ENCODE peak calls at places on chromosomes 6 and 20, in five cellular contexts. U is HepG2, Q is H1, F is GM12878, S is K562. K is an unnamed sample.

GRCh38 chr20:59813126-59813947 is 120.1 kb downstream of the SYCP2 start:
- DNase-seq in F (no peak), Q (no peak), S (no peak), U (no peak), K (no peak)

GRCh38 chr6:157873735-157874344 is 50.8 kb downstream of the SNX9 start:
- DNase-seq in Q (peak), F (peak), U (peak), S (peak), K (peak)

GRCh38 chr6:105432797-105433196 is 29.9 kb upstream of the PREP start:
- DNase-seq in U (peak), S (no peak), F (no peak), Q (no peak), K (peak)

GRCh38 chr6:48919555-48919954 is 543.5 kb downstream of the MMUT start:
- DNase-seq in F (no peak), U (no peak), Q (no peak), S (no peak), K (no peak)

GRCh38 chr6:27556406-27556805 is 83.5 kb upstream of the ZNF184 start:
- DNase-seq in S (no peak), Q (no peak), F (no peak), U (no peak), K (no peak)

GRCh38 chr6:119361209-119361608 is 11.6 kb upstream of the MAN1A1 start:
- DNase-seq in F (no peak), S (no peak), Q (no peak), U (no peak), K (no peak)

GRCh38 chr6:70215460-70215859 is 87.4 kb downstream of the COL9A1 start:
- DNase-seq in F (no peak), Q (no peak), U (no peak), S (no peak), K (no peak)

GRCh38 chr6:164502838-164503237 is 806.6 kb downstream of the C6orf118 start:
- DNase-seq in Q (no peak), U (no peak), F (peak), S (no peak), K (no peak)

GRCh38 chr6:11525468-11526155 is 11.9 kb upstream of the TMEM170B start:
- DNase-seq in F (no peak), S (no peak), Q (no peak), U (no peak), K (no peak)

GRCh38 chr6:147131728-147132127 is 72.5 kb upstream of the STXBP5 start:
- DNase-seq in F (no peak), Q (no peak), S (peak), U (no peak), K (no peak)

GRCh38 chr20:49228676-49229075 is 9.5 kb downstream of the DDX27 start:
- DNase-seq in U (no peak), F (no peak), S (no peak), Q (no peak), K (no peak)

GRCh38 chr6:140779341-140779740 is 1353.4 kb upstream of the GJE1 start:
- DNase-seq in U (no peak), Q (no peak), F (no peak), S (no peak), K (no peak)

GRCh38 chr6:48691420-48691819 is 580.4 kb upstream of the PTCHD4 start:
- DNase-seq in Q (no peak), U (no peak), S (no peak), F (no peak), K (no peak)

GRCh38 chr6:55998586-55998985 is 123.2 kb upstream of the BMP5 start:
- DNase-seq in U (no peak), Q (no peak), F (no peak), S (no peak), K (no peak)

GRCh38 chr6:5580736-5581568 is 319.6 kb downstream of the FARS2 start:
- DNase-seq in Q (no peak), F (no peak), U (no peak), S (no peak), K (no peak)

GRCh38 chr6:107658920-107659879 is 164.9 kb downstream of the SCML4 start:
- DNase-seq in S (no peak), Q (no peak), F (peak), U (peak), K (no peak)

GRCh38 chr6:113630738-113631535 is 226.2 kb upstream of the MARCKS start:
- DNase-seq in U (no peak), Q (no peak), F (peak), S (no peak), K (no peak)

GRCh38 chr20:49948809-49949507 is 12.8 kb downstream of the RNF114 start:
- DNase-seq in F (no peak), S (no peak), Q (no peak), U (peak), K (no peak)

GRCh38 chr6:45651301-45651700 is 273.6 kb upstream of the SUPT3H start:
- DNase-seq in S (no peak), F (no peak), Q (no peak), U (no peak), K (no peak)

GRCh38 chr20:19820520-19821211 is 62.6 kb downstream of the RIN2 start:
- DNase-seq in F (no peak), Q (no peak), S (no peak), U (no peak), K (no peak)

GRCh38 chr6:5763407-5763806 is 243.3 kb downstream of the NRN1 start:
- DNase-seq in U (no peak), S (no peak), Q (no peak), F (no peak), K (no peak)

GRCh38 chr6:154187203-154187602 is 148.2 kb downstream of the OPRM1 start:
- DNase-seq in U (no peak), Q (no peak), F (no peak), S (no peak), K (no peak)

GRCh38 chr6:131831392-131831791 is 23.6 kb downstream of the ENPP1 start:
- DNase-seq in S (no peak), F (no peak), U (no peak), Q (no peak), K (no peak)

GRCh38 chr20:6101346-6101745 is 21.5 kb downstream of the FERMT1 start:
- DNase-seq in F (no peak), S (no peak), U (no peak), Q (no peak), K (no peak)

GRCh38 chr20:23629017-23629541 is 8.7 kb downstream of the CST3 start:
- DNase-seq in U (peak), F (no peak), S (no peak), Q (no peak), K (peak)

GRCh38 chr6:17417817-17418216 is 24.4 kb downstream of the CAP2 start:
- DNase-seq in U (no peak), F (no peak), Q (peak), S (no peak), K (no peak)

DNA sequence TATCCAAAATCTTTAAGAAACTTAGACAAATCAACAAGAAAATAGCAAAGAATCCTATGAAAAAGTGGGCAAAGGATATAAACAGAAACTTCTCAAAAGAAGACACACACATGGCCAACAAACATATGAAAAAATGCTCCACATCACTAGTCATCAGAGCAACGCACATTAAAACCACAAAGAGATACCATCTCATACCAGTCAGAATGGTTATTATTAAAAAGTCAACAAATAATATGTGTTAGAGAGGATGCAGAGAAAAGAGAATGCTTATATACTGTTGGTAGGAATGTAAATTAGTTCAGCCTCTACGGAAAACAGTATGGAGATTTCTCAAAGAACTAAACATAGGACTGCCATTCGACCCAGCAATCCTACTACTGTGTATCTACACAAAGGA is 212.0 kb upstream of the DTNBP1 start:
- DNase-seq in U (no peak), Q (no peak), F (no peak), S (no peak), K (no peak)
- TF ChIP-seq ZNF274 in U (no peak), Q (no peak), F (no peak), S (no peak), K (no peak)

GRCh38 chr6:3071568-3071967 is 3.3 kb downstream of the RIPK1 start:
- DNase-seq in S (no peak), Q (no peak), U (no peak), F (no peak), K (no peak)

GRCh38 chr6:3063733-3064700 is 4.3 kb upstream of the RIPK1 start:
- DNase-seq in F (peak), S (peak), U (peak), Q (peak), K (peak)

GRCh38 chr6:3072798-3073197 is 4.5 kb downstream of the RIPK1 start:
- DNase-seq in Q (no peak), S (no peak), U (no peak), F (no peak), K (no peak)

GRCh38 chr6:3073382-3073781 is 5.1 kb downstream of the RIPK1 start:
- DNase-seq in U (no peak), Q (no peak), S (no peak), F (no peak), K (no peak)

GRCh38 chr6:3068329-3069223 is at the start of gene RIPK1:
- DNase-seq in F (peak), S (peak), Q (no peak), U (peak), K (peak)
- TF ChIP-seq EZH2 in F (no peak), S (no peak), Q (no peak), U (no peak), K (no peak)

GRCh38 chr6:43859213-43859612 is 89.2 kb downstream of the VEGFA start:
- DNase-seq in F (no peak), S (no peak), Q (no peak), U (no peak), K (no peak)

GRCh38 chr6:43858161-43859153 is 88.4 kb downstream of the VEGFA start:
- DNase-seq in U (no peak), F (no peak), S (no peak), Q (no peak), K (no peak)

GRCh38 chr6:43855247-43855646 is 85.2 kb downstream of the VEGFA start:
- DNase-seq in Q (no peak), S (no peak), F (peak), U (no peak), K (no peak)

GRCh38 chr6:43853066-43853650 is 83.1 kb downstream of the VEGFA start:
- DNase-seq in Q (no peak), U (peak), F (no peak), S (no peak), K (no peak)

DNA sequence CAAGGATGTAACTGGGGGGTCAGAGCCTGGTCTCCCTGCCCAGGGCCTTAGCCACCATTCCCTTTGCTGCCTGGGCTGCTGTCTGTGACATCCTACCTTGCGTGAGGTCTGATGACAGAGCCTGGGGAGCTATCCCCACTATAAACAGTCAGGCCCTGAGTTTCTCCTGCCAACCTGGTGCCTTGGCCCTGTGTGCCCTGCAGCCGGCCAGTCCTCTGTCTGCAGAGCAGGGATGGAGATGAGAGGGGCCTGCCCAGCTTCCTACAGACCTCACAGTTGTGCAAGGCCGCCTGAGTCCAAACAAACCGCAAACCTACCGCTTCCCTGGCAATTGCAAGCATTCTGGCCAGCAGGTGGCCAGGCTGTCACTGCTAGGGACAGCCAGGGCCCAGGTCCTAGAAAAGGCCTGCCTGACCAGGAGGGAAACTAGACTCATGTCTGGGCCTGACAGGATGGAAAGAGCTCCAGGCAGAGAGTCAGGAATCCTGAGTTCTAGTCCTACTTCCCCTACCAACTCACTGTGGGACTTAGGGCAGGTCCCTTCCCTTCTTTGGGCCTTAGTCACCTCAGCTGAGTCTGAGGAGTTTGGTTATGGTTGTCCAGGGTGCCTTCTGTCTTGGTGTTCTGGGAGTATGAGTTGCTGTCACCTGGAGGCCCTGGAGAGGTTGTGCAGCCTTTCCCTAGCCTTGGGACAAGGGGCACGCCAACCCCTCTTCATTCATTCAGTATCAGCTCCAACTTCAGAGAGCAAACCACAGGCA is 86.2 kb downstream of the VEGFA start:
- DNase-seq in U (peak), F (no peak), S (peak), Q (no peak), K (peak)
- TF ChIP-seq CTCF in U (peak), F (peak), S (peak), Q (peak), K (peak)

DNA sequence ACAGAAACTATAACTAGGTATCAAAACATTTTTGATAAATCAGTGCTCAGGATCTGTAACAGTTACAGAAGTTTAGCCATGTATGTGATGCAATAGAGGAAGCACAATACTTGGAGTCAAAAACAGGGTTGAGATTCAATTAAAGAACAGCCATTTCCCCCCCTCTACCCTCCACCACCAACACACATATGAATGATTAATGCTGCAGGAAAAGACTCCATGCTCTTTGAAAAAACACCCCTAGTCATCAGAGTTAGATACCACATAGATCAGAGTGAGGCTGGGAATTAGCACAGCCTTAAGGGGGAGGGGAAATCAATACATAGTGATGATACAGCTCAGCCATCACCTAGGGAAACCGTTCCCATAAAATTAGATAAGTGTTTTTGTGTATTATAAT is 108.9 kb upstream of the EMILIN3 start:
- DNase-seq in Q (no peak), U (no peak), S (no peak), F (no peak), K (no peak)
- TF ChIP-seq ZNF274 in Q (no peak), U (no peak), S (no peak), F (no peak), K (no peak)

DNA sequence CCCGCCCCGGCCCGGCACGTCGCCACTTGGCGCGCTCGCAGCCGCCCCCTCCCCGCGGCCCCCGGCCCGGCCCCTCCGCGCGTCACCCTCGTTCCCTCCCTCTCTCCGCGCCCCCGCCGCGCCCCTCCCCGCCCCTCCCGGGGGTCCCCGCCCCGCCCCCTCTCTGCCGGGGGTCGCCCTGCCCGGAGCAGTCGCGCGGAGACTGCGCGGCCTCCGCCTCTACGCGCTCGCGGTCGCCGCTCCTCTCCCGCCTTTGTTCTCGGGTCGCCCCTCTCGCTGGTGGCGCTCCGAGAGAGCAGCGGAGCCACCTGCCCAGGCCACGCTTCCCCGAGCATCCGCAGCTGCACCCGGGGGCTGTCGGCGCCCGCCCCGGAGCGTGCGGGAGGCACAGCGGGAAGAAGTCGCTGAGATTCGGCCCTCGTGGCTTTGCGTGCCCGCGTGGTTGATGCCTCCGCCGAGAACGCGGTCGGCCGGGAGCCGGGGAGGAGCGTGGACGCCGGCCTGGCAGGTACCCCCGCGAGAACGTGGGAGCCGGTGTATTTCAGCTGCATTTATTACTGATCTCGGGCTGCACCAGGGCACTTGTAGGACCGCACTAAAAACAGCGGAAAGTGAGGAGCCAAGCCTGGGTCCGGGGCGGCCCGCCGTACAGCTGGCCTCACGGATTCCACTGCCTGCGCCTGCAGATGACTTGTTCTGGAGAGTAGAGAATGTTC is 412 bp upstream of the PHF10 start:
- DNase-seq in U (peak), S (peak), F (no peak), Q (no peak), K (no peak)
- TF ChIP-seq EZH2 in U (no peak), S (no peak), F (no peak), Q (no peak), K (no peak)

GRCh38 chr6:155894262-155894661 is 438.6 kb upstream of the NOX3 start:
- DNase-seq in S (no peak), F (no peak), U (no peak), Q (no peak), K (no peak)

GRCh38 chr6:155894758-155895157 is 439.1 kb upstream of the NOX3 start:
- DNase-seq in Q (peak), U (no peak), S (no peak), F (no peak), K (no peak)

GRCh38 chr6:155889405-155889804 is 433.8 kb upstream of the NOX3 start:
- DNase-seq in F (no peak), U (no peak), Q (no peak), S (no peak), K (no peak)

GRCh38 chr6:155887431-155887830 is 431.8 kb upstream of the NOX3 start:
- DNase-seq in Q (no peak), U (no peak), F (no peak), S (no peak), K (no peak)

GRCh38 chr6:155890409-155890808 is 434.8 kb upstream of the NOX3 start:
- DNase-seq in Q (no peak), U (no peak), F (no peak), S (no peak), K (no peak)
- TF ChIP-seq CTCF in Q (no peak), U (no peak), F (no peak), S (no peak), K (no peak)

DNA sequence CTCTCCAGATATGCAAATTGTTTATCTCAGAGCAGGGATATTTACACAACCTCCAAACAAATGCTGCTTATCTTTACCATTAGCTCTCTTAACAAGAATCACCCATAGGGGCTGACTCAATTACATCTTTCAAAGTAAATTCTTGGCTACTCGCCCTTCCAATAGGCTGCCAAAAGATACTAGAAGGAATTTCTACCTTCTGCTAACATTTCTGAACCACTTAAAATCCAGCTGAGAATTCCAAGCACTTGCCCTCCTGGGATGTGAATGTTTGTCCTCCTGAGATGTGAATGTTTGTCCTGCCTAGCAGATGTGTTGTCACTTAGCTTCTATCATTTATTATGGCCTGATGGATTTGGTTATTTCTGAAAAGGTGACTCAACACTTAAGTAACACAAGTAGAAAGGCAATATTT is 388.0 kb downstream of the GJA1 start:
- DNase-seq in U (no peak), F (no peak), S (no peak), Q (peak), K (no peak)
- TF ChIP-seq ZNF274 in U (no peak), F (no peak), S (no peak), Q (no peak), K (no peak)

GRCh38 chr6:33623895-33624381 is 2.8 kb downstream of the ITPR3 start:
- DNase-seq in S (no peak), Q (no peak), F (no peak), U (no peak), K (no peak)

GRCh38 chr6:33620158-33620583 is 951 bp upstream of the ITPR3 start:
- DNase-seq in S (peak), Q (no peak), U (no peak), F (no peak), K (no peak)

GRCh38 chr6:33622456-33623431 is 1.6 kb downstream of the ITPR3 start:
- DNase-seq in U (no peak), Q (no peak), S (peak), F (peak), K (no peak)

GRCh38 chr6:33620584-33621395 is at the start of gene ITPR3:
- DNase-seq in U (no peak), Q (no peak), S (peak), F (peak), K (peak)

GRCh38 chr6:33621396-33622388 is 570 bp downstream of the ITPR3 start:
- DNase-seq in Q (no peak), U (no peak), S (peak), F (no peak), K (no peak)
- TF ChIP-seq EZH2 in Q (peak), U (no peak), S (no peak), F (no peak), K (no peak)

K was measured in HCT116.